ENCODE peak calls at places on chromosomes 7 and 10, in nine cellular contexts. N is thyroid gland; B is foreskin keratinocyte; Z is K562; F is heart left ventricle; X is hepatocyte; W is GM23338; S is endodermal cell; C is CD8-positive, alpha-beta T cell. K is an unnamed sample.

GRCh38 chr7:65974191-65974801 is 7.7 kb downstream of the GUSB start:
- DNase-seq in S (no peak), N (no peak), X (no peak), Z (no peak), B (no peak), C (no peak), F (no peak), W (no peak), K (no peak)

GRCh38 chr7:82851126-82851525 is 311.6 kb downstream of the PCLO start:
- DNase-seq in B (no peak), S (no peak), X (no peak), W (no peak), C (no peak), F (no peak), N (no peak), Z (no peak), K (no peak)

GRCh38 chr7:154564676-154565075 is 438.2 kb downstream of the PAXIP1 start:
- DNase-seq in Z (no peak), X (no peak), C (no peak), B (no peak), F (no peak), N (no peak), S (no peak), W (no peak), K (no peak)

GRCh38 chr7:16818732-16819131 is 13.9 kb upstream of the AGR2 start:
- DNase-seq in Z (peak; percentile 16), F (no peak), N (no peak), B (no peak), W (no peak), C (no peak), X (no peak), S (no peak), K (no peak)

GRCh38 chr10:14486777-14487510 is 156.2 kb upstream of the FRMD4A start:
- DNase-seq in Z (no peak), F (no peak), W (peak; percentile 32), S (no peak), N (no peak), B (no peak), X (no peak), C (no peak), K (peak; percentile 48)

GRCh38 chr10:102678842-102679289 is 34.6 kb downstream of the TRIM8 start:
- DNase-seq in B (no peak), C (no peak), X (peak; percentile 86), Z (peak; percentile 71), W (peak; percentile 93), S (peak; percentile 97), N (peak; percentile 71), F (peak; percentile 77), K (no peak)

GRCh38 chr10:5758927-5759326 is 54.3 kb downstream of the GDI2 start:
- DNase-seq in N (no peak), W (no peak), X (no peak), C (no peak), Z (no peak), B (no peak), F (no peak), S (no peak), K (no peak)

GRCh38 chr7:131625817-131626372 is 69.5 kb upstream of the PODXL start:
- DNase-seq in B (peak; percentile 69), S (peak; percentile 96), F (peak; percentile 87), C (no peak), W (peak; percentile 89), Z (no peak), N (peak; percentile 9), X (peak; percentile 71), K (peak; percentile 70)

GRCh38 chr10:115093776-115094361 is 704 bp downstream of the ATRNL1 start:
- DNase-seq in Z (no peak), W (peak; percentile 69), N (peak; percentile 12), S (no peak), F (no peak), C (no peak), B (no peak), X (peak; percentile 35), K (no peak)

GRCh38 chr7:83475403-83475802 is 173.5 kb downstream of the SEMA3E start:
- DNase-seq in Z (no peak), N (no peak), S (peak; percentile 90), F (no peak), B (no peak), W (peak; percentile 84), X (no peak), C (no peak), K (no peak)

GRCh38 chr7:106731637-106732036 is 70.7 kb upstream of the CCDC71L start:
- DNase-seq in S (no peak), C (no peak), Z (no peak), F (no peak), B (no peak), W (no peak), N (no peak), X (no peak), K (peak; percentile 23)

GRCh38 chr7:140686921-140687320 is 9.6 kb upstream of the NDUFB2 start:
- DNase-seq in F (no peak), C (no peak), S (no peak), B (no peak), X (no peak), N (no peak), W (no peak), Z (no peak), K (no peak)

GRCh38 chr10:76353124-76353851 is 921.9 kb downstream of the LRMDA start:
- DNase-seq in B (no peak), Z (no peak), X (no peak), S (no peak), N (no peak), W (no peak), C (no peak), F (no peak), K (peak; percentile 89)

GRCh38 chr7:128903621-128904361 is 6.7 kb downstream of the KCP start:
- DNase-seq in B (no peak), X (no peak), F (peak; percentile 25), N (no peak), W (no peak), S (no peak), Z (no peak), C (no peak), K (no peak)

GRCh38 chr7:149690688-149691446 is 82.5 kb downstream of the ZNF467 start:
- DNase-seq in W (peak; percentile 92), C (no peak), N (peak; percentile 8), Z (peak; percentile 79), S (peak; percentile 95), X (peak; percentile 47), F (peak; percentile 32), B (peak; percentile 62), K (peak; percentile 59)

GRCh38 chr10:31770307-31770902 is 158.2 kb downstream of the ARHGAP12 start:
- DNase-seq in X (peak; percentile 52), B (no peak), W (peak; percentile 58), F (peak; percentile 45), C (peak; percentile 43), N (peak; percentile 32), S (peak; percentile 76), Z (peak; percentile 63), K (no peak)

GRCh38 chr10:101126684-101127628 is 4.1 kb upstream of the TLX1 start:
- DNase-seq in Z (no peak), W (no peak), N (no peak), C (no peak), X (no peak), S (no peak), F (no peak), B (no peak), K (no peak)

GRCh38 chr10:58998924-58999713 is 177.3 kb upstream of the PHYHIPL start:
- DNase-seq in C (no peak), S (no peak), F (peak; percentile 78), N (peak; percentile 49), Z (no peak), B (no peak), W (no peak), X (no peak), K (peak; percentile 31)
- H3K4me1 ChIP-seq in C (no peaks in the 10 kb centered on the region), S (peaks cover 6% of the 10 kb centered on the region), F (peaks cover 18% of the 10 kb centered on the region), N (no peaks in the 10 kb centered on the region), Z (no peaks in the 10 kb centered on the region), B (no peaks in the 10 kb centered on the region), W (no peaks in the 10 kb centered on the region), X (peaks cover 21% of the 10 kb centered on the region), K (no peaks in the 10 kb centered on the region)

GRCh38 chr7:51317582-51317910 is 937 bp upstream of the COBL start:
- DNase-seq in C (no peak), N (peak; percentile 14), S (peak; percentile 71), W (peak; percentile 69), F (no peak), Z (no peak), X (no peak), B (no peak), K (no peak)

GRCh38 chr7:51314726-51315125 is 1.9 kb downstream of the COBL start:
- DNase-seq in F (no peak), W (no peak), X (no peak), S (peak; percentile 36), Z (no peak), N (no peak), C (no peak), B (no peak), K (no peak)

GRCh38 chr7:51315393-51316261 is 982 bp downstream of the COBL start:
- DNase-seq in W (peak; percentile 85), C (no peak), N (peak; percentile 61), X (peak; percentile 89), Z (no peak), B (no peak), S (peak; percentile 84), F (no peak), K (peak; percentile 23)

GRCh38 chr7:51316666-51317581 is at the start of gene COBL:
- DNase-seq in N (peak; percentile 85), B (no peak), F (peak; percentile 54), S (peak; percentile 89), X (peak; percentile 86), W (peak; percentile 86), Z (peak; percentile 37), C (no peak), K (no peak)

GRCh38 chr7:51316262-51316665 is 345 bp downstream of the COBL start:
- DNase-seq in N (peak; percentile 77), W (peak; percentile 65), C (no peak), Z (no peak), X (peak; percentile 71), S (peak; percentile 83), B (no peak), F (no peak), K (no peak)
- H3K27ac ChIP-seq in N (peak overlapping the region; percentile 82), W (no peak overlapping the region), C (no peak overlapping the region), Z (no peak overlapping the region), X (peak overlapping the region; percentile 95), S (no peak overlapping the region), B (no peak overlapping the region), F (peak overlapping the region; percentile 82), K (no peak overlapping the region)

GRCh38 chr10:71771204-71771603 is 2.1 kb downstream of the VSIR start:
- DNase-seq in F (peak; percentile 39), W (no peak), S (no peak), N (no peak), C (no peak), Z (no peak), B (no peak), X (no peak), K (no peak)
- H3K4me1 ChIP-seq in F (peaks cover 95% of the 10 kb centered on the region), W (no peaks in the 10 kb centered on the region), S (no peaks in the 10 kb centered on the region), N (peaks cover 15% of the 10 kb centered on the region), C (peaks cover 73% of the 10 kb centered on the region), Z (peaks cover 43% of the 10 kb centered on the region), B (peaks cover 19% of the 10 kb centered on the region), X (peaks cover 41% of the 10 kb centered on the region), K (peaks cover 38% of the 10 kb centered on the region)

DNA sequence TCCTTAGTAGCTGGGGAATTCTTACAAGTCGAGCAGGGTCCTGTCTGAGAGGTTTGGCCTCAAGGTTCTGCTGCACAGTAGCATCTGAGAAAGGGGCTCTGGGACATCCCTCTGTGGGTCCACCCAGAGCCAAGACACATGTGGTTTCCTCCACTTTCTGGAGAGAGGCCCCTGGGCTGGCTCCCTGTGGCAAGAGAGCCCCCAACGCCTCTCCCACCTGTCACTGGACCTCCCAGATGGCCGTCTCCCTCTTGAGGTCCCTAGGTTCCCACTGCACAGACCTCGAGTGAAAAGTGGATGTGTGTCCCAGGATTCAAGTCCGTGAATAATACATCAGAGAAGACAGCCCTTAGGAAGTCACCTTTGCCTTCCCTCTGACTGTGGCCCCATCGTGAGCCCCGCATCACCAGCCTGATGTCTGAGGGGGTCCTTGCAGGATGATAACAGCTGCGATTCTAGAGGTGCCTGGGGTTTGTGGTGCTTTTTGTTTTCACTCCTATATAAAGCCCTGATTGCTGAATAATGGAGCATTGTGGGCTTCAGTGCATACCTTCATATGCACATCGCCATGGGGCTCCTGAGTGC is 319.0 kb downstream of the GLRX3 start:
- DNase-seq in Z (no peak), C (no peak), B (no peak), X (no peak), F (no peak), W (no peak), N (no peak), S (no peak), K (no peak)
- H3K27ac ChIP-seq in Z (no peak overlapping the region), C (no peak overlapping the region), B (no peak overlapping the region), X (no peak overlapping the region), F (no peak overlapping the region), W (no peak overlapping the region), N (no peak overlapping the region), S (no peak overlapping the region), K (no peak overlapping the region)